ENCODE peak calls at places on chromosomes 2 and 18, in six cellular contexts. S, A, M, T, H and C are unnamed samples.

GRCh38 chr2:43221660-43222471 is 4.5 kb downstream of the ZFP36L2 start:
- DNase-seq in S (peak; percentile 97), A (peak; percentile 54), M (peak; percentile 98), T (peak; percentile 90), H (peak; percentile 90), C (peak; percentile 35)

GRCh38 chr2:233503481-233503880 is 63.1 kb downstream of the USP40 start:
- DNase-seq in S (no peak), A (no peak), M (no peak), T (no peak), H (no peak), C (no peak)

GRCh38 chr2:58081000-58081399 is 34.4 kb downstream of the VRK2 start:
- DNase-seq in S (no peak), A (no peak), M (no peak), T (no peak), H (no peak), C (no peak)

GRCh38 chr2:241505781-241506201 is 2.6 kb downstream of the STK25 start:
- DNase-seq in S (no peak), A (no peak), M (no peak), T (no peak), H (no peak), C (no peak)

GRCh38 chr2:85053802-85054201 is 79.4 kb upstream of the TCF7L1 start:
- DNase-seq in S (no peak), A (no peak), M (no peak), T (no peak), H (peak; percentile 69), C (no peak)

GRCh38 chr2:124264496-124265160 is 239.5 kb downstream of the CNTNAP5 start:
- DNase-seq in S (no peak), A (no peak), M (peak; percentile 10), T (no peak), H (no peak), C (no peak)

GRCh38 chr2:159489476-159489875 is 126.9 kb downstream of the BAZ2B start:
- DNase-seq in S (no peak), A (no peak), M (no peak), T (no peak), H (no peak), C (no peak)

GRCh38 chr2:122018736-122019135 is 263.3 kb downstream of the TSN start:
- DNase-seq in S (peak; percentile 61), A (no peak), M (no peak), T (no peak), H (no peak), C (no peak)

GRCh38 chr18:61334951-61335736 is 1.9 kb downstream of the CDH20 start:
- DNase-seq in S (no peak), A (no peak), M (peak; percentile 7), T (no peak), H (no peak), C (no peak)

GRCh38 chr2:69514406-69514805 is 77.2 kb upstream of the NFU1 start:
- DNase-seq in S (no peak), A (no peak), M (peak; percentile 84), T (peak; percentile 31), H (no peak), C (no peak)

GRCh38 chr2:18790465-18791171 is 201.2 kb upstream of the NT5C1B start:
- DNase-seq in S (no peak), A (no peak), M (no peak), T (no peak), H (no peak), C (no peak)

GRCh38 chr18:57910817-57911216 is 107.7 kb upstream of the ATP8B1 start:
- DNase-seq in S (no peak), A (no peak), M (no peak), T (no peak), H (peak; percentile 36), C (no peak)

GRCh38 chr2:160918909-160919503 is 241.2 kb upstream of the TANK start:
- DNase-seq in S (peak; percentile 86), A (no peak), M (peak; percentile 87), T (peak; percentile 73), H (peak; percentile 31), C (no peak)

DNA sequence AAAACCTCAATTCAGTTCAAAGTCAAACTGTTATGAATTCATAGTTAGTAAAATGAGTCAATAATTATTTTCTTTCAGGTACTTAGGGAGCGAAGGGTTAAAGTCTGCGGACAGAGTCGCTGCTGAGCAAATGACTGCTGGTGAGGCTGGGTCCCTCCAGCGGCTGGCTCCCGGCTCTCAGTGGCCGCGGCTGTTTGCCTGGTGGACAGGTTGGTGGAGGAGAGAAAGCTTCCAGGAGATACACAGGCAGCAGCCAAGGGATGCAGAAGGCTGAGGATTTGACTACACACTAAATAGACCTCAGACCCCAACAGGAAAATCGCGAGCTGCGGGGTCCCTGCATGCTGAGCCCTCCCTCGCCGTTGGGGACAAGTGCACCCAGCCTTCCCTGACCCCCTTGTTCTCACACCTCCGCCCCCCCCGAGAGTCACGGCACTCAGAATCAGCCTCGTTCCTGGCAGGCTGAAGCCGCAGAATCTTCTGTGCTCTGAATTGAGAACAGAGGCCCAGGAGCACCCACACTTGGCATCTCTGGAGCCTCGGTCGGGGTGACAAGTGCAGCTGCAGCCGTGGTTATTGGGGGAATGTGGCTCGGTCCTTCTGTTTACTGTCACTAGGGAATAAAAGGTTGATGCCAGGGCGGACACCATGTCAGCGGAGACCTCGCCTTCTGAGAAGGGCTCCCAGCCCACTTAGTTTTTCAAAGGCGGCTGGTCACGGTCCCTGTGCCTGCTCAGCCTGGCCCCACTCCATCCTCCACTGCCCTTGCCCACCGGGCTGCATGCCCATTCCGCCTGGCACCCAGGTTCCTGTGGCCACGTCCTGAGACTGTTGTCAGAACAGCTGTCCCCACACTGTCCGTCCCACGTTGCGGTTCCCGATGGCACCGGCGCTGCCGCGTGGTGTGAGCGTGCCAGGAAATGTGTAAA is 74.0 kb downstream of the SLC66A2 start:
- DNase-seq in S (peak; percentile 62), A (no peak), M (no peak), T (no peak), H (no peak), C (no peak)
- TF ChIP-seq CTCF in S (no peak), A (no peak), M (no peak), T (no peak), H (no peak), C (no peak)

GRCh38 chr2:219308142-219309093 is 783 bp downstream of the PTPRN start:
- DNase-seq in S (no peak), A (peak; percentile 59), M (peak; percentile 63), T (peak; percentile 63), H (peak; percentile 68), C (no peak)
- TF ChIP-seq CTCF in S (no peak), A (no peak), M (no peak), T (no peak), H (no peak), C (no peak)

DNA sequence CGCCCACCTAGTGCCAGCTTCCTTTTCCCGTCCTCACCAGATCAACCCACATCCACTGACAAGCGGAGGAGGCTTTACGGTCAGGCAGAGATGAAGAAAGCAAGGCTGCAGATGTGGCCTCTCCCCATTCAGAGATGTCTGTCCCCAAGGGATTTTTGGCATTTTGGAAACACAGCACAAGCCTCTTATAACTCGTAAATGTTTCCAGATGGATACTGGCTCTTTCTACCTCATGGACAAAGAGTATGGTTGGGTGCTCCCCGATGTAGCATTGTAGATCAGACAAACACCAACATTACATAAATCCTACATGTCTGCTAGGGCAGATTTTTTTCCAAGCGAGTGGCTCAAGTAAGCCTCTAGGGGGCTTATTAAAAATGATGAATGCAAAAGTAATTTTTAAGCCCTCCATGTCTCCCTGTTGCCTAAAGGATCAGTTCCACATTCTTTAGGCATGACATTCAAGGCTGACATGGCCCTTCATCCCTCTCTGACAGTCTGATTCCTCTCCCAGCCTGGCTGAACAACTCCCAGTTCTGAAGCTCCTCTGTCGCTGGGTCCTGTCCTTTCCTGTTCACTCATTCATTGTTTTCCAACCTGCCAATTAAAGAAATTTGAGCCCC is 11.7 kb downstream of the VIT start:
- DNase-seq in S (peak; percentile 85), A (no peak), M (no peak), T (no peak), H (no peak), C (no peak)
- TF ChIP-seq CTCF in S (no peak), A (no peak), M (peak; percentile 36), T (no peak), H (no peak), C (no peak)

GRCh38 chr2:45734952-45735351 is 83.5 kb downstream of the PRKCE start:
- DNase-seq in S (peak; percentile 92), A (no peak), M (no peak), T (no peak), H (no peak), C (no peak)
- TF ChIP-seq CTCF in S (no peak), A (no peak), M (no peak), T (no peak), H (no peak), C (no peak)

GRCh38 chr18:74551936-74552555 is 17.7 kb downstream of the CNDP1 start:
- DNase-seq in S (peak; percentile 93), A (peak; percentile 78), M (peak; percentile 89), T (peak; percentile 82), H (peak; percentile 90), C (peak; percentile 6)
- TF ChIP-seq CTCF in S (no peak), A (peak; percentile 92), M (peak; percentile 77), T (peak; percentile 88), H (peak; percentile 79), C (peak; percentile 71)

DNA sequence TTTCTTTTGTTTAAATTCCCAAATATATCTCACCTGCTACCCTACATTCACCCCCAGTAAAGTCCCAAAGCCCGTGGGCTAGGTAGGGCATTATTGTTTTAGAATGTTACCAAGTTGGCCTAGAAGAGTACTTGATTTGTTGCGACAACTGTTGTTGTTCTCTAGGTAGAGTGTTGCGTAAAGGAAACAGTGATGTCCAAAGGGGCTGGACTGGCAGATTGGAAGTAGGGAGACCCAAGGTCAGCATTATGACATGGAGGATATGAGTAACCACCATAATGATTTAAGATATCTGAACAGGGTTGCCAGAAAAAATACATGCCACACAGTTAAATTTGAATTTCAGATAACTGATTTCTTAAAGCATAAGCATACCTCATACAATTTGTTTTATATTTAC is 39.2 kb downstream of the SCN1A start:
- DNase-seq in S (no peak), A (no peak), M (peak; percentile 97), T (no peak), H (no peak), C (no peak)
- TF ChIP-seq CTCF in S (no peak), A (no peak), M (no peak), T (no peak), H (no peak), C (no peak)

GRCh38 chr2:49686897-49687442 is 532.7 kb upstream of the FSHR start:
- DNase-seq in S (no peak), A (no peak), M (no peak), T (no peak), H (no peak), C (no peak)
- TF ChIP-seq CTCF in S (no peak), A (no peak), M (no peak), T (no peak), H (no peak), C (no peak)

GRCh38 chr18:8773980-8774379 is 68.6 kb downstream of the MTCL1 start:
- DNase-seq in S (no peak), A (no peak), M (no peak), T (no peak), H (no peak), C (no peak)
- TF ChIP-seq CTCF in S (no peak), A (no peak), M (no peak), T (no peak), H (no peak), C (no peak)